ENCODE peak calls at places on chromosomes 4 and X, in four cellular contexts. J is neural progenitor cell, E is upper lobe of right lung, N is pancreas. G is an unnamed sample.

GRCh38 chr4:84529169-84529751 is 30.2 kb upstream of the NKX6-1 start:
- DNase-seq in E (no peak), N (no peak), J (peak), G (peak)

GRCh38 chr4:113094802-113095201 is 45.3 kb downstream of the ANK2 start:
- DNase-seq in J (peak), E (no peak), N (no peak), G (no peak)

GRCh38 chrX:39813631-39814246 is 284.0 kb downstream of the BCOR start:
- DNase-seq in E (no peak), J (no peak), N (peak), G (no peak)

GRCh38 chr4:39616651-39617050 is 22.0 kb downstream of the SMIM14 start:
- DNase-seq in J (no peak), N (no peak), E (no peak), G (peak)

GRCh38 chrX:74242050-74242449 is 61.9 kb upstream of the ZCCHC13 start:
- DNase-seq in N (no peak), J (no peak), E (no peak), G (peak)

GRCh38 chr4:158624889-158625478 is 46.7 kb downstream of the C4orf46 start:
- DNase-seq in N (no peak), E (no peak), J (peak), G (peak)

GRCh38 chr4:81845273-81845672 is 373.6 kb upstream of the RASGEF1B start:
- DNase-seq in J (no peak), E (no peak), N (no peak), G (peak)

GRCh38 chrX:103629295-103630170 is 758 bp downstream of the TCEAL1 start:
- DNase-seq in J (peak), N (peak), E (peak), G (peak)

GRCh38 chrX:109384569-109385174 is 97.2 kb downstream of the GUCY2F start:
- DNase-seq in J (peak), E (no peak), N (no peak), G (peak)

GRCh38 chr4:11073621-11074051 is 355.1 kb downstream of the HS3ST1 start:
- DNase-seq in J (no peak), E (no peak), N (no peak), G (no peak)

GRCh38 chr4:104446431-104446925 is 48.2 kb downstream of the CXXC4 start:
- DNase-seq in J (no peak), N (no peak), E (no peak), G (no peak)

GRCh38 chrX:103793541-103793932 is 16.9 kb downstream of the PLP1 start:
- DNase-seq in N (no peak), E (no peak), J (no peak), G (no peak)

GRCh38 chrX:46979340-46979739 is 67.1 kb downstream of the JADE3 start:
- DNase-seq in E (no peak), J (no peak), N (no peak), G (peak)

GRCh38 chr4:37517326-37517725 is 168.8 kb downstream of the RELL1 start:
- DNase-seq in N (no peak), J (no peak), E (no peak), G (no peak)

GRCh38 chr4:139875456-139875855 is 209.8 kb downstream of the MGST2 start:
- DNase-seq in J (peak), N (no peak), E (no peak), G (no peak)

GRCh38 chr4:59671037-59671436 is 1529.1 kb upstream of the ADGRL3 start:
- DNase-seq in N (no peak), J (no peak), E (no peak), G (no peak)

GRCh38 chrX:49912866-49913265 is 9.5 kb upstream of the CLCN5 start:
- DNase-seq in N (no peak), J (no peak), E (no peak), G (no peak)

GRCh38 chr4:105061136-105061696 is 85.5 kb upstream of the TET2 start:
- DNase-seq in J (peak), N (no peak), E (no peak), G (no peak)

GRCh38 chrX:21798677-21799219 is 40.7 kb upstream of the MBTPS2 start:
- DNase-seq in E (no peak), J (no peak), N (peak), G (no peak)

GRCh38 chr4:166169111-166169510 is 296.1 kb downstream of the TLL1 start:
- DNase-seq in J (peak), E (no peak), N (no peak), G (peak)

GRCh38 chr4:54146139-54146538 is 46.2 kb downstream of the GSX2 start:
- DNase-seq in E (no peak), N (no peak), J (no peak), G (no peak)

GRCh38 chrX:34884693-34885277 is 57.8 kb upstream of the FAM47B start:
- DNase-seq in J (no peak), E (no peak), N (no peak), G (no peak)

GRCh38 chr4:86939123-86939522 is 4.3 kb downstream of the AFF1 start:
- DNase-seq in J (no peak), N (no peak), E (no peak), G (no peak)

GRCh38 chrX:16739574-16739973 is 20.2 kb downstream of the SYAP1 start:
- DNase-seq in E (no peak), J (peak), N (no peak), G (peak)

GRCh38 chrX:74536142-74537010 is 78.0 kb downstream of the RLIM start:
- DNase-seq in E (peak), N (peak), J (peak), G (peak)

GRCh38 chr4:113943863-113944262 is 35.6 kb downstream of the ARSJ start:
- DNase-seq in J (no peak), E (no peak), N (no peak), G (peak)

GRCh38 chr4:88971536-88971935 is 85.4 kb downstream of the FAM13A start:
- DNase-seq in E (no peak), N (no peak), J (no peak), G (peak)
- H3K27ac ChIP-seq in E (no peak), N (no peak), J (no peak), G (no peak)

GRCh38 chr4:168203233-168203911 is 111.0 kb downstream of the ANXA10 start:
- DNase-seq in J (no peak), N (no peak), E (no peak), G (no peak)

GRCh38 chr4:168199262-168199957 is 107.1 kb downstream of the ANXA10 start:
- DNase-seq in N (no peak), J (no peak), E (no peak), G (no peak)

GRCh38 chr4:168197926-168198325 is 105.6 kb downstream of the ANXA10 start:
- DNase-seq in N (no peak), J (no peak), E (no peak), G (peak)

GRCh38 chr4:168200685-168201084 is 108.3 kb downstream of the ANXA10 start:
- DNase-seq in E (no peak), N (no peak), J (no peak), G (no peak)
- TF ChIP-seq CTCF in E (no peak), N (no peak), J (no peak), G (no peak)

DNA sequence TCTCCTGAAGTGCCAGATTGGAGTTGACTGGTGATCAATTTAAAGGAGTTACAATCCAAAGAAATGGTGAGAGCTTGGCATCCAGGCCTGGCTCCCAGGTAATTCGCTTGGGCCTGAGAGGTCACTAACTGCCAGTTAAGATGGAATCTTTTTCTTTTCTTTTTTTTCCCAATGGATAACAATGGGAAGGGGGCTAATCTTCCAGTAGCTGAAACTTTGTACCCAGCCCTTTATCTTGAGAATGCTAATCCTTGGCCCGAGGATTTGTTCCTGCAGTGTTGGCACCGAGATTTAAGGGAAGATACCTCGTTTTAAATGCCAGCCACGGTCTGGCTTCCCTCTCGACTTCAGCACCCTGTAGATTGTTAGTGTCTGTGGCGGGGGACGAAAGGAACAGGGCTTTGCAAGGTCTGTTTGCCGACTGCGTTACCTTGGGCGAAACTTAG is 13.4 kb upstream of the PITX2 start:
- DNase-seq in N (no peak), E (no peak), J (peak), G (no peak)
- H3K27ac ChIP-seq in N (no peak), E (no peak), J (no peak), G (no peak)

GRCh38 chr4:6229095-6229494 is 28.7 kb upstream of the JAKMIP1 start:
- DNase-seq in N (no peak), E (no peak), J (no peak), G (no peak)
- TF ChIP-seq CTCF in N (no peak), E (no peak), J (no peak), G (no peak)

DNA sequence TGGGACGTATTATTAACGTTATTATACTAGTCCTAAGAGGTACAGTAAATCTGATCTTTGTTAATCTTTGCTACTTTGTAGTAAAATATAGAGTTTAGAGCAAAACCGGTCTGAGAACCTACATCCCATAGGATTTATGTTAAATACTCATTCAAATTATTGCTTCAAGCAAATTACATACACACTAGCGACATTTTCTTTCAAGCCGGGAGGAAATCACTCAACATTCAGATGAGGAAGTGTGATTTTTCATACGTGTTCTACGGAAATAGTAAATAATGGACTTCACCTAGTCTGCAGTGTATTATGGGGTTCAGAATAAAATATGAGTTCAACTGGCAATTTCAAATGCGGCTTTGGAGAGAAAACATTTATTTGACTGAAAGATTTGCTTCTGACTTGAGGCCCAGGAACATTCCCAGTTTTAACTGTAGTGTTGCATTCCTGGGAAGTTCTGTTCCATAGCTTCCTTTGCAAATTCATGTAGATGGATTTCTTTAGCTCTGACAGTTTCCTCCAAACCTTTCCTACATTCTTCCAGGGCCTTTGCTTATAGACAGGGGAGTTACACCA is 5.2 kb upstream of the HAND2 start:
- DNase-seq in E (no peak), J (no peak), N (no peak), G (no peak)
- H3K27ac ChIP-seq in E (no peak), J (no peak), N (no peak), G (no peak)

DNA sequence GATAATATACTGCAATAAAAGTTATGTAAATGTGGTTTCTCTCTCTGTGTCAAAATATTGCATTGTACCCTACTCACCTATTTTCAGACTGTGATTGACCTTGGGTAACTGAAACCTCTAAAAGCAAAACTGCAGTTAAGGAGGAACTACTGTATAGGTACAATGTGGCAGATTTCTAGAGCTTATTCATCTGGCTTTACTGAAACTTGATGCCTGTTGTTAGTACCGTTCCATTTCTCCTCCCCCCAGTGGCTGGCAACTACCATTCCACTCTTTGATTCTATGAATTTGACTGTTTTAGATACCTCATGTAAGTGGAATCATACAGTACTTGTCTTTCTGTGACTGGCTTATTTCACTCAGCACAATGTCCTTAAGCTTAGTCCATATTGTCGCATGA is 61.9 kb downstream of the HOPX start:
- DNase-seq in E (no peak), N (no peak), J (no peak), G (peak)
- TF ChIP-seq CTCF in E (no peak), N (no peak), J (no peak), G (peak)

DNA sequence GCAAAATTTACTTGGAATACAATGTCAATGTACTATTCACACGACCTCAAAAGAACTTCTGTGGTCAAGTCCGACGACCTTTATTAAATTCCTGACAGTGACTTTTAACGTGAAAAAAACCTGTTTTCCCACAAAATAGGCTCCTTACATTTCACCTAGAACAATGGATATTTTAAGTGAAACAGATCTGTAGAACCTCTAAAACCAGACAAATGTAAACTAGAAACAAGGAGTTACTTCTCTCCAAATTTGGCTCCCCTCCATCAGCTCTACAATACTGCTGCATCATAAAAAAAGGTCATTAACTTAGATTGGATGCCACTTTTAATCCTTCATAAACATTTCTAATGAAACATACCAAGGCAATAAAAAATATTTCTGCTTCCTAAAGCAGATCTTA is 1.2 kb downstream of the NEK1 start:
- DNase-seq in N (no peak), J (no peak), E (no peak), G (no peak)
- H3K27ac ChIP-seq in N (no peak), J (no peak), E (no peak), G (no peak)

GRCh38 chr4:20248155-20248558 is 3.5 kb upstream of the SLIT2 start:
- DNase-seq in E (no peak), J (peak), N (no peak), G (peak)

GRCh38 chr4:20251796-20252655 is at the start of gene SLIT2:
- DNase-seq in N (peak), E (peak), J (peak), G (peak)

GRCh38 chr4:20252656-20253271 is 1.1 kb downstream of the SLIT2 start:
- DNase-seq in E (peak), J (peak), N (peak), G (peak)

GRCh38 chr4:20251061-20251795 is 477 bp upstream of the SLIT2 start:
- DNase-seq in N (no peak), J (no peak), E (no peak), G (no peak)

GRCh38 chr4:20249333-20249732 is 2.4 kb upstream of the SLIT2 start:
- DNase-seq in J (peak), N (no peak), E (no peak), G (peak)
- TF ChIP-seq CTCF in J (peak), N (no peak), E (peak), G (peak)

GRCh38 chr4:78659665-78660064 is 108.1 kb downstream of the ANXA3 start:
- DNase-seq in J (no peak), N (no peak), E (no peak), G (no peak)
- H3K27ac ChIP-seq in J (no peak), N (no peak), E (no peak), G (no peak)